ENCODE peak calls at places on chromosomes 2 and 18, in eight cellular contexts. U is left ventricle myocardium inferior; F is CD8-positive, alpha-beta T cell; K is substantia nigra; Q is effector memory CD4-positive, alpha-beta T cell; X is right atrium auricular region; I is heart left ventricle; A is fibroblast of lung. O is an unnamed sample.
A peak's percentile ranks its signal among the peaks of the same experiment; 100 is the strongest.

GRCh38 chr2:111678651-111679050 is 205.3 kb downstream of the ANAPC1 start:
- DNase-seq in U (no peak), F (no peak), K (no peak), Q (no peak), X (no peak), I (no peak), A (peak; percentile 62), O (no peak)

GRCh38 chr2:46270384-46270783 is 26.8 kb upstream of the EPAS1 start:
- DNase-seq in U (no peak), F (no peak), K (no peak), Q (no peak), X (no peak), I (no peak), A (peak; percentile 72), O (no peak)

GRCh38 chr2:188609321-188610049 is 317.8 kb downstream of the GULP1 start:
- DNase-seq in U (no peak), F (no peak), K (no peak), Q (no peak), X (no peak), I (no peak), A (peak; percentile 81), O (no peak)

GRCh38 chr2:236986524-236987330 is 99.0 kb upstream of the COPS8 start:
- DNase-seq in U (no peak), F (no peak), K (no peak), Q (no peak), X (peak; percentile 43), I (no peak), A (no peak), O (no peak)

GRCh38 chr18:54671291-54671881 is 80.3 kb downstream of the DYNAP start:
- DNase-seq in U (no peak), F (no peak), K (no peak), Q (no peak), X (no peak), I (no peak), A (peak; percentile 33), O (no peak)

GRCh38 chr2:183680573-183680972 is 556.3 kb downstream of the NUP35 start:
- DNase-seq in U (no peak), F (no peak), K (no peak), Q (no peak), X (no peak), I (no peak), A (no peak), O (no peak)

GRCh38 chr2:67260348-67261277 is 136.5 kb upstream of the ETAA1 start:
- DNase-seq in U (peak; percentile 65), F (no peak), K (no peak), Q (no peak), X (peak; percentile 87), I (peak; percentile 71), A (peak; percentile 100), O (peak; percentile 18)

GRCh38 chr2:127658641-127659407 is 12.9 kb downstream of the GPR17 start:
- DNase-seq in U (peak; percentile 21), F (no peak), K (no peak), Q (no peak), X (no peak), I (peak; percentile 29), A (no peak), O (no peak)

GRCh38 chr2:147665035-147665434 is 179.8 kb upstream of the ACVR2A start:
- DNase-seq in U (no peak), F (no peak), K (no peak), Q (no peak), X (no peak), I (no peak), A (peak; percentile 9), O (no peak)

GRCh38 chr2:208584387-208584965 is 177.9 kb downstream of the PTH2R start:
- DNase-seq in U (no peak), F (no peak), K (no peak), Q (no peak), X (no peak), I (no peak), A (no peak), O (no peak)

GRCh38 chr2:239246723-239247122 is 154.1 kb downstream of the HDAC4 start:
- DNase-seq in U (no peak), F (no peak), K (no peak), Q (no peak), X (no peak), I (no peak), A (no peak), O (peak; percentile 89)

GRCh38 chr2:105294844-105295481 is 34.6 kb downstream of the TGFBRAP1 start:
- DNase-seq in U (no peak), F (no peak), K (peak; percentile 63), Q (no peak), X (no peak), I (peak; percentile 25), A (peak; percentile 72), O (no peak)

GRCh38 chr2:112195167-112195766 is 57.1 kb downstream of the FBLN7 start:
- DNase-seq in U (no peak), F (no peak), K (no peak), Q (no peak), X (no peak), I (no peak), A (no peak), O (no peak)

GRCh38 chr18:50879302-50880107 is 587 bp downstream of the ME2 start:
- DNase-seq in U (no peak), F (no peak), K (peak; percentile 81), Q (peak; percentile 7), X (no peak), I (peak; percentile 54), A (peak; percentile 63), O (no peak)

GRCh38 chr2:241618296-241618805 is 18.6 kb downstream of the THAP4 start:
- DNase-seq in U (no peak), F (no peak), K (no peak), Q (no peak), X (no peak), I (no peak), A (no peak), O (no peak)
- H3K27ac ChIP-seq in U (peak overlapping the region; percentile 91), F (no peak overlapping the region), K (no peak overlapping the region), Q (peak overlapping the region; percentile 63), X (peak overlapping the region; percentile 59), I (peak overlapping the region; percentile 86), A (no peak overlapping the region), O (peak overlapping the region; percentile 74)

DNA sequence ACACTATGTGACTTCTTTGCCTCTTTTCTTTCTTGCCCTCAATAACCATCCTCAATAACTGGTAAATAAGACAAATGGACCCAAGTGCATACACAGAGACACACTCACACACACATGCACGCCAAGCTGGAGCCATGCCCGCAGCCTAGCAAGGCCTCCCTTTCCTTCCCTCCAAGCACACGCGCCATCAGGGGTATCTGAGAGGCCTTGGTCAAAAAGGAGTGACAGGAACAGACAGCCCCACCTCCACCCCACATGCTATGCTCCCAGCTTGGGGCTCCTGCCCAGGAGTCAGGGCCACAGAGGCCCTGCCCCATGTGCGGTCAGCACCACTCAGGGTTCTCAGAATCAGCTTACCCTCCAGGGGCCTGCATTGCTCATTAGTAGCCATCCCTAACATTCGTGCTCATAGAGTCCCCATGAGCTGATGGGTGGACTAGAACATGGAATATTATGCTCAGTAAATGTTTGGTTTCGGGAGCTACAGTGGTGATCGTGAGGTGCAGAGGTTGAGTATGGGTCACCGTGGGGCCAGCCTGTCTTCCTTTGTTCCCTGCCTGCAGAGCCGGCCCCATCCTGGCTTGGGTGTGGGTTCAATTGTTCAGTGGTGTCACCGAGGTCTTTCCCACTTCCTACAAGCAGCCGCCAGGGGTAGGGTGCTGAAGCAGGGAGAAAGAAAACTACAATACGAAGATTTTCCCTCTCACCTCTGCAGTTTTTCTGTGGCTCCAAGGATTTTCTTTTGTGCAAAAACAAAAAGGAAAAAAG is 158.2 kb upstream of the RAB12 start:
- DNase-seq in U (no peak), F (no peak), K (no peak), Q (no peak), X (no peak), I (peak; percentile 24), A (no peak), O (no peak)
- H3K27ac ChIP-seq in U (peak overlapping the region; percentile 87), F (no peak overlapping the region), K (no peak overlapping the region), Q (no peak overlapping the region), X (peak overlapping the region; percentile 41), I (peak overlapping the region; percentile 84), A (no peak overlapping the region), O (no peak overlapping the region)

DNA sequence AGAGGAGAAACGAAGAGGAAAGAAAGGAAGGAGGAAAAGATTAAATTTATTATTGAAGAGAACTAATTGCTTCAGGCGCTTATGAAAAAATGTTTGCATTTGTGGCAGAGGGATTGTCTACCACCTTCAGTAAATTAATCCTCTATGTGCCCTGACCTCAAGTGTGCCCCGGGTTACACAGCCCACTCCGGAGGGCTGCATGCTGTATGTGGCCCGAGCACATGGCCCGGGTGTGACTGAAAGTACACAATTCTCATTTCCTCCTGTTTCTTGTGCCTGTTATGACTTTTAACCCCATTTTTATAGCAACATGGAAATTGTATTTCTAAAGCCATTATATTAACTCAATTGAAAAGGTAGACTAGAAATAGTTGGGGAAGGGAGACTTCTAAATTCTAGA is 38.8 kb downstream of the ZEB2 start:
- DNase-seq in U (no peak), F (no peak), K (no peak), Q (no peak), X (no peak), I (no peak), A (no peak), O (no peak)
- H3K27ac ChIP-seq in U (peak overlapping the region; percentile 74), F (no peak overlapping the region), K (peak overlapping the region; percentile 71), Q (no peak overlapping the region), X (peak overlapping the region; percentile 52), I (peak overlapping the region; percentile 30), A (peak overlapping the region; percentile 40), O (no peak overlapping the region)

DNA sequence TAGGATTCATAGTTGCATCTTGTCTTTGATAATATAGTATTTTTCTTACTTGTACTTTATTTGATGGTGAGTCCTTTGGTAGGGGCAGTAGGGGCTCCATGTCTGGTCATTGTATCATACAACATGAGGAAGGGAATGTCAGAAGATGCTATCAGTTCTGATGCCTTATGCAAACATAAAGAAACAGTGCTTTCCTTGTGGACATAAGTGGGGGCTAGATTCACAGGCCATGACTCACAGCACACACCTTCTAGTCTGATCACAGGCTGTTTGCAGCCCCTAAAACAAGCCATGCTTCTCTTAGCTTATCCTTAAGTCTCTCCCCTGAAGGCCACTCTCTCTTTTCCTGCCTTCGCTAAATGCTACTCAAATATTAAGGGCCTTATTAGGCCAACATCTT is 10.7 kb upstream of the SLC14A1 start:
- DNase-seq in U (no peak), F (no peak), K (no peak), Q (no peak), X (no peak), I (no peak), A (peak; percentile 40), O (no peak)
- H3K27ac ChIP-seq in U (no peak overlapping the region), F (no peak overlapping the region), K (no peak overlapping the region), Q (no peak overlapping the region), X (no peak overlapping the region), I (no peak overlapping the region), A (no peak overlapping the region), O (no peak overlapping the region)

GRCh38 chr2:25230128-25230527 is 61.7 kb upstream of the POMC start:
- DNase-seq in U (no peak), F (no peak), K (peak; percentile 30), Q (no peak), X (no peak), I (no peak), A (no peak), O (no peak)
- H3K27ac ChIP-seq in U (peak overlapping the region; percentile 54), F (no peak overlapping the region), K (no peak overlapping the region), Q (no peak overlapping the region), X (peak overlapping the region; percentile 10), I (no peak overlapping the region), A (no peak overlapping the region), O (no peak overlapping the region)